ENCODE peak calls at places on chromosomes 5 and 9, in nine cellular contexts. S is uterus; B is activated CD4-positive, alpha-beta T cell treated with anti-CD3 and anti-CD28 coated beads, Interleukin-2, amount 50 U/mL, for 1 hour; X is left ventricle myocardium superior; V is endothelial cell; Z is H1; G is NCI-H774; R is midbrain; L is neural crest cell. N is an unnamed sample.

GRCh38 chr5:131218392-131218791 is 45.5 kb upstream of the CDC42SE2 start:
- DNase-seq in V (no peak), R (no peak), B (no peak), Z (no peak), G (no peak), X (no peak), L (no peak), S (no peak), N (no peak)

GRCh38 chr5:170263906-170264305 is 31.1 kb downstream of the C5orf58 start:
- DNase-seq in X (no peak), V (no peak), B (no peak), S (no peak), Z (no peak), R (no peak), L (no peak), G (no peak), N (no peak)

GRCh38 chr9:121059998-121060636 is 10.0 kb upstream of the C5 start:
- DNase-seq in X (no peak), Z (no peak), L (peak; percentile 32), R (peak; percentile 72), B (no peak), V (peak; percentile 51), G (peak; percentile 57), S (peak; percentile 42), N (peak; percentile 53)

GRCh38 chr5:66666778-66667177 is 70.6 kb downstream of the MAST4 start:
- DNase-seq in L (no peak), B (no peak), Z (no peak), X (peak; percentile 62), G (peak; percentile 80), S (no peak), V (no peak), R (no peak), N (peak; percentile 53)

GRCh38 chr5:79663212-79663611 is 26.4 kb upstream of the CMYA5 start:
- DNase-seq in S (no peak), G (no peak), B (no peak), V (no peak), Z (no peak), R (no peak), L (no peak), X (no peak), N (no peak)

GRCh38 chr5:160929343-160929742 is 77.3 kb upstream of the ATP10B start:
- DNase-seq in B (no peak), L (no peak), X (no peak), S (no peak), G (no peak), Z (no peak), R (no peak), V (no peak), N (peak; percentile 22)

GRCh38 chr5:72600401-72600981 is 93.3 kb upstream of the ZNF366 start:
- DNase-seq in G (no peak), V (no peak), S (peak; percentile 30), Z (no peak), X (no peak), B (no peak), L (no peak), R (no peak), N (no peak)

GRCh38 chr9:129170229-129170628 is 7.8 kb downstream of the IER5L start:
- DNase-seq in B (no peak), Z (no peak), R (no peak), G (no peak), V (no peak), X (no peak), L (no peak), S (no peak), N (no peak)

GRCh38 chr5:32217886-32218396 is 43.8 kb upstream of the GOLPH3 start:
- DNase-seq in Z (no peak), B (no peak), R (peak; percentile 73), G (no peak), V (no peak), S (no peak), L (no peak), X (peak; percentile 38), N (peak; percentile 7)

GRCh38 chr9:131812116-131812790 is 72.4 kb upstream of the RAPGEF1 start:
- DNase-seq in R (no peak), L (no peak), B (no peak), Z (no peak), X (no peak), G (no peak), S (no peak), V (no peak), N (no peak)

GRCh38 chr9:19104528-19105282 is 2.0 kb upstream of the HAUS6 start:
- DNase-seq in R (no peak), Z (no peak), X (no peak), V (no peak), S (peak; percentile 38), L (no peak), B (no peak), G (no peak), N (no peak)

GRCh38 chr9:131616983-131617604 is 71.8 kb downstream of the PRRT1B start:
- DNase-seq in L (no peak), R (no peak), V (no peak), B (no peak), X (peak; percentile 26), Z (no peak), G (no peak), S (no peak), N (no peak)

GRCh38 chr9:86821011-86821845 is 126.1 kb downstream of the GAS1 start:
- DNase-seq in L (no peak), B (no peak), V (no peak), R (no peak), X (no peak), Z (no peak), G (no peak), S (no peak), N (no peak)

GRCh38 chr9:86098793-86099694 is at the start of gene GOLM1:
- DNase-seq in S (peak; percentile 29), G (peak; percentile 61), V (peak; percentile 76), L (peak; percentile 54), X (peak; percentile 76), R (no peak), Z (no peak), B (no peak), N (peak; percentile 49)

GRCh38 chr5:157143127-157143959 is 678 bp upstream of the MED7 start:
- DNase-seq in R (peak; percentile 73), L (no peak), S (peak; percentile 40), Z (no peak), V (peak; percentile 11), X (peak; percentile 72), G (peak; percentile 10), B (peak; percentile 37), N (peak; percentile 27)

GRCh38 chr5:56481147-56481997 is 248.2 kb upstream of the ANKRD55 start:
- DNase-seq in L (peak; percentile 35), G (no peak), B (peak; percentile 45), S (peak; percentile 44), V (peak; percentile 52), R (peak; percentile 47), X (peak; percentile 73), Z (no peak), N (no peak)

GRCh38 chr5:14879985-14880589 is 8.5 kb upstream of the ANKH start:
- DNase-seq in B (no peak), L (no peak), X (no peak), V (no peak), R (no peak), G (no peak), Z (no peak), S (no peak), N (no peak)

GRCh38 chr9:38038307-38039089 is 30.5 kb downstream of the SHB start:
- DNase-seq in B (no peak), V (no peak), S (no peak), R (no peak), L (no peak), G (no peak), Z (no peak), X (peak; percentile 53), N (no peak)

GRCh38 chr9:18587988-18588387 is 114.0 kb downstream of the ADAMTSL1 start:
- DNase-seq in G (no peak), R (no peak), L (no peak), V (no peak), X (no peak), S (no peak), B (no peak), Z (no peak), N (no peak)

GRCh38 chr9:104836235-104836634 is 72.3 kb downstream of the NIPSNAP3B start:
- DNase-seq in V (no peak), X (no peak), L (no peak), Z (no peak), R (no peak), S (no peak), B (no peak), G (no peak), N (peak; percentile 90)

GRCh38 chr5:150116667-150117395 is 30.5 kb upstream of the CSF1R start:
- DNase-seq in R (no peak), Z (no peak), L (no peak), S (no peak), X (no peak), G (no peak), B (no peak), V (peak; percentile 2), N (no peak)

GRCh38 chr5:176748967-176749935 is 61.1 kb upstream of the UNC5A start:
- DNase-seq in R (no peak), B (no peak), S (no peak), X (no peak), V (no peak), G (no peak), L (no peak), Z (no peak), N (no peak)

GRCh38 chr5:158955636-158956035 is 144.1 kb downstream of the EBF1 start:
- DNase-seq in X (no peak), B (no peak), V (no peak), R (no peak), G (no peak), Z (no peak), S (no peak), L (no peak), N (no peak)

GRCh38 chr5:68646142-68646541 is 430.6 kb downstream of the PIK3R1 start:
- DNase-seq in X (no peak), V (no peak), S (no peak), R (no peak), G (no peak), B (no peak), Z (no peak), L (no peak), N (no peak)

GRCh38 chr5:103849934-103850333 is 287.3 kb upstream of the NUDT12 start:
- DNase-seq in S (no peak), G (no peak), V (no peak), Z (no peak), R (no peak), B (no peak), L (no peak), X (no peak), N (no peak)

GRCh38 chr5:2049876-2050275 is 167.2 kb upstream of the IRX4 start:
- DNase-seq in B (no peak), Z (no peak), R (no peak), V (no peak), S (no peak), G (no peak), X (no peak), L (no peak), N (no peak)

GRCh38 chr5:169097374-169097831 is 203.5 kb downstream of the SLIT3 start:
- DNase-seq in R (no peak), Z (no peak), G (no peak), B (no peak), X (peak; percentile 39), L (no peak), S (no peak), V (no peak), N (no peak)

GRCh38 chr5:10250804-10251276 is 760 bp downstream of the CCT5 start:
- DNase-seq in G (no peak), L (no peak), X (no peak), S (no peak), B (no peak), V (peak; percentile 15), R (no peak), Z (no peak), N (no peak)

GRCh38 chr9:111895996-111896941 is at the start of gene UGCG:
- DNase-seq in G (peak; percentile 90), Z (peak; percentile 60), R (peak; percentile 90), L (peak; percentile 80), V (peak; percentile 93), B (peak; percentile 82), X (peak; percentile 95), S (peak; percentile 82), N (peak; percentile 92)

GRCh38 chr5:77518304-77518703 is 26.2 kb upstream of the WDR41 start:
- DNase-seq in L (no peak), S (no peak), V (no peak), Z (no peak), G (no peak), X (no peak), R (no peak), B (no peak), N (no peak)

N was measured in NCI-H510A treated with DMSO at 0.1 percent for 48 hours.